ENCODE peak calls at places on chromosome 20, in five cellular contexts. A is SK-N-SH, T is GM12878, B is HepG2, P is K562. G is an unnamed sample.

GRCh38 chr20:2809690-2810089 is 5.1 kb upstream of the C20orf141 start:
- DNase-seq in B (no peak), A (no peak), P (no peak), T (no peak), G (no peak)

GRCh38 chr20:52684911-52685310 is 287.2 kb upstream of the TSHZ2 start:
- DNase-seq in P (no peak), A (no peak), B (no peak), T (no peak), G (no peak)

GRCh38 chr20:50589548-50590347 is 79.6 kb downstream of the PTPN1 start:
- DNase-seq in A (no peak), T (no peak), B (no peak), P (no peak), G (no peak)

GRCh38 chr20:19314619-19315018 is 102.2 kb downstream of the SLC24A3 start:
- DNase-seq in T (no peak), A (no peak), B (no peak), P (no peak), G (no peak)

GRCh38 chr20:8860011-8860495 is 208.8 kb upstream of the PLCB4 start:
- DNase-seq in T (no peak), B (no peak), A (no peak), P (no peak), G (no peak)

GRCh38 chr20:32539817-32540675 is 45.1 kb downstream of the NOL4L start:
- DNase-seq in A (peak; percentile 49), T (no peak), B (peak; percentile 71), P (peak; percentile 21), G (no peak)

GRCh38 chr20:43667341-43668132 is 623 bp downstream of the MYBL2 start:
- DNase-seq in T (no peak), B (no peak), A (peak; percentile 78), P (peak; percentile 59), G (peak; percentile 46)

GRCh38 chr20:20130399-20130798 is 78.1 kb downstream of the CFAP61 start:
- DNase-seq in A (no peak), B (peak; percentile 59), T (peak; percentile 1), P (no peak), G (peak; percentile 6)

GRCh38 chr20:23358923-23359572 is 2.9 kb upstream of the GZF1 start:
- DNase-seq in P (no peak), B (peak; percentile 82), A (no peak), T (no peak), G (no peak)

GRCh38 chr20:35319206-35320197 is 27.3 kb upstream of the FAM83C start:
- DNase-seq in A (no peak), B (no peak), T (no peak), P (no peak), G (no peak)

GRCh38 chr20:58984691-58985090 is 3.6 kb downstream of the NELFCD start:
- DNase-seq in B (no peak), P (no peak), A (no peak), T (no peak), G (no peak)

GRCh38 chr20:57396212-57396611 is 5.0 kb downstream of the RBM38 start:
- DNase-seq in B (no peak), T (no peak), P (no peak), A (no peak), G (no peak)

GRCh38 chr20:17969276-17969883 is 562 bp downstream of the MGME1 start:
- DNase-seq in P (peak; percentile 26), A (peak; percentile 53), B (peak; percentile 67), T (no peak), G (peak; percentile 38)

GRCh38 chr20:52814371-52814770 is 157.8 kb upstream of the TSHZ2 start:
- DNase-seq in T (no peak), P (no peak), A (no peak), B (no peak), G (no peak)

GRCh38 chr20:57587278-57587988 is 26.5 kb downstream of the PCK1 start:
- DNase-seq in B (peak; percentile 73), T (no peak), P (no peak), A (no peak), G (no peak)

GRCh38 chr20:47318596-47319516 is 37.6 kb downstream of the ZMYND8 start:
- DNase-seq in T (no peak), A (peak; percentile 42), P (peak; percentile 68), B (peak; percentile 62), G (peak; percentile 59)

GRCh38 chr20:63882257-63883208 is 12.4 kb upstream of the DNAJC5 start:
- DNase-seq in B (no peak), T (no peak), A (no peak), P (no peak), G (no peak)

GRCh38 chr20:1904160-1904559 is 9.0 kb downstream of the SIRPA start:
- DNase-seq in T (no peak), P (no peak), A (no peak), B (no peak), G (no peak)

GRCh38 chr20:45305262-45305661 is 1.4 kb upstream of the RBPJL start:
- DNase-seq in A (no peak), P (no peak), B (no peak), T (no peak), G (no peak)

GRCh38 chr20:63977392-63978276 is 1.8 kb downstream of the SAMD10 start:
- DNase-seq in T (no peak), B (peak; percentile 87), P (peak; percentile 58), A (no peak), G (peak; percentile 69)

GRCh38 chr20:58668901-58669286 is 17.8 kb downstream of the STX16 start:
- DNase-seq in P (no peak), A (no peak), T (no peak), B (no peak), G (no peak)

GRCh38 chr20:50041238-50041915 is 58.6 kb downstream of the SNAI1 start:
- DNase-seq in T (no peak), A (no peak), P (no peak), B (no peak), G (peak; percentile 71)

GRCh38 chr20:43658723-43659419 is 8.0 kb upstream of the MYBL2 start:
- DNase-seq in P (no peak), B (no peak), T (no peak), A (no peak), G (no peak)

GRCh38 chr20:35463455-35464300 is 8.3 kb downstream of the CEP250 start:
- DNase-seq in T (no peak), B (peak; percentile 84), A (peak; percentile 65), P (peak; percentile 64), G (no peak)

GRCh38 chr20:8244637-8245036 is 112.6 kb downstream of the PLCB1 start:
- DNase-seq in P (no peak), A (no peak), B (peak; percentile 50), T (no peak), G (no peak)

GRCh38 chr20:15848126-15848525 is 725.1 kb downstream of the KIF16B start:
- DNase-seq in T (no peak), A (no peak), B (no peak), P (no peak), G (no peak)

GRCh38 chr20:39865446-39865845 is 823.6 kb downstream of the MAFB start:
- DNase-seq in B (no peak), P (no peak), T (no peak), A (no peak), G (no peak)

GRCh38 chr20:9884061-9884460 is 45.2 kb upstream of the PAK5 start:
- DNase-seq in P (no peak), B (no peak), A (peak; percentile 9), T (no peak), G (no peak)

GRCh38 chr20:9884666-9885065 is 45.8 kb upstream of the PAK5 start:
- DNase-seq in A (no peak), P (no peak), B (no peak), T (no peak), G (no peak)

GRCh38 chr20:9886227-9886626 is 47.4 kb upstream of the PAK5 start:
- DNase-seq in T (no peak), P (no peak), A (no peak), B (no peak), G (no peak)

GRCh38 chr20:9889270-9889981 is 50.5 kb upstream of the PAK5 start:
- DNase-seq in T (peak; percentile 25), A (no peak), P (no peak), B (peak; percentile 35), G (no peak)
- H3K4me3 ChIP-seq in T (no peak overlapping the region), A (no peak overlapping the region), P (no peak overlapping the region), B (no peak overlapping the region), G (no peak overlapping the region)

DNA sequence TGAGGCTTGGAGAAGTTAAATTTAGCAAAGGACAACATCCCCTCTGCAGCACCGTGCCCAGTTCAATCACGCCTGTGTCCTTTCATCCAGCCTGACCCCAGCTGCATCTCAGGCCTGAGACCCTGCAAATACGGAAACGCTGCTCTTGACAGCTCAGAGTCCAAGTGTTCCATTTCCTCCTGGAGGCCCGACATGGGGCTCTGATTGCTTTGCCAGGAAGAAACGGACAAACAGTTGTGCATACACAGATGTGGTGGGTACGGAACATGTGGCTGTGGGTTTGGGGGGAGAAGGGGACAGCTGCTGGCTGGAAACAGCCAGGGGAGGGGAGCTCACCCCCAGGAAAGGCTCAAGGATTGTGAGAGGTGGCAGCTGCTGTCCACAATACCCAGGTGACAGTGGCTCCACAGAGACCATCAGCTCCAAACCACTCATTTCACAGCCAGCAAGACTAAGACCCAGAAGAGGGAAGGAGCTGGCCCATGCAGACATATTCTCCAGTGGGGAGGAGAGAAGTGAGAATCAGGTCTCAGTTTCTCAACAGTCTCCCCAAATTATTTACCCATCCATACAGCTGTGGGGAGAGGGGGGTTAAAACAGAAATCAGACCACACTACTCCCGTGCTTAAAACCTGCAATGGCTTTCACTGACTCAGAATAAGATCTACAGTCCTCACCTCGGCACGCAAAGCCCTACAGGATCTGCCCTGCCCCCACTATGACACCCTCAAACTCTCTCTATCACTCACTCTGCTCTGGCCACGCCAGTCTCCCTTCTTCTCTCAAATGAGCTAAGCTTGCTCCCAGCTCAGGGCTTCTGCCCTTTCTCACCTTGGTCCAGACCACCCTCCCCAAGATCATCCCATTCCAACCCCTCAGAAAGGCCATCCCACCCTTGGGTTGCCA is 89.1 kb downstream of the PREX1 start:
- DNase-seq in T (peak; percentile 92), P (no peak), B (peak; percentile 69), A (no peak), G (no peak)
- TF ChIP-seq REST in T (peak; percentile 48), P (no peak), B (peak; percentile 50), A (no peak), G (no peak)

GRCh38 chr20:37349517-37350491 is 3.9 kb downstream of the SRC start:
- DNase-seq in A (peak; percentile 13), B (no peak), T (no peak), P (no peak), G (peak; percentile 86)
- TF ChIP-seq GABPA in A (no peak), B (no peak), T (no peak), P (no peak), G (no peak)

GRCh38 chr20:13739726-13740649 is 44.7 kb downstream of the ESF1 start:
- DNase-seq in A (no peak), P (no peak), T (no peak), B (no peak), G (no peak)

GRCh38 chr20:13741879-13742278 is 42.8 kb downstream of the ESF1 start:
- DNase-seq in T (no peak), P (no peak), A (no peak), B (no peak), G (no peak)

GRCh38 chr20:13735829-13736228 is 48.9 kb downstream of the ESF1 start:
- DNase-seq in B (no peak), T (no peak), A (no peak), P (no peak), G (no peak)

GRCh38 chr20:13736792-13737191 is 47.9 kb downstream of the ESF1 start:
- DNase-seq in A (no peak), T (no peak), B (no peak), P (no peak), G (no peak)
- H3K4me3 ChIP-seq in A (no peak overlapping the region), T (no peak overlapping the region), B (no peak overlapping the region), P (no peak overlapping the region), G (no peak overlapping the region)